ENCODE peak calls at places on chromosome 1, in six cellular contexts. X is foreskin fibroblast, L is left ventricle myocardium inferior, C is aorta, Q is AG09309, E is epithelial cell of esophagus. O is an unnamed sample.

GRCh38 chr1:3473381-3473844 is 18.9 kb downstream of the ARHGEF16 start:
- DNase-seq in X (peak; percentile 72), L (no peak), C (no peak), Q (peak; percentile 67), E (peak; percentile 93), O (no peak)

GRCh38 chr1:201543871-201544521 is 5.1 kb downstream of the NAV1 start:
- DNase-seq in X (no peak), L (no peak), C (no peak), Q (no peak), E (no peak), O (no peak)

GRCh38 chr1:24139846-24140425 is 3.0 kb downstream of the IL22RA1 start:
- DNase-seq in X (no peak), L (no peak), C (peak; percentile 22), Q (no peak), E (no peak), O (no peak)

GRCh38 chr1:217133958-217134856 is 411.0 kb upstream of the ESRRG start:
- DNase-seq in X (no peak), L (no peak), C (no peak), Q (no peak), E (peak; percentile 46), O (no peak)

GRCh38 chr1:181260271-181260670 is 171.8 kb downstream of the IER5 start:
- DNase-seq in X (no peak), L (no peak), C (no peak), Q (no peak), E (no peak), O (no peak)

GRCh38 chr1:81317191-81317590 is 483.5 kb upstream of the ADGRL2 start:
- DNase-seq in X (no peak), L (no peak), C (no peak), Q (no peak), E (no peak), O (no peak)

GRCh38 chr1:185453496-185454192 is 136.6 kb upstream of the IVNS1ABP start:
- DNase-seq in X (peak; percentile 45), L (no peak), C (no peak), Q (peak; percentile 50), E (peak; percentile 76), O (no peak)

GRCh38 chr1:63969461-63969893 is 195.7 kb downstream of the ROR1 start:
- DNase-seq in X (no peak), L (no peak), C (no peak), Q (no peak), E (peak; percentile 60), O (no peak)

GRCh38 chr1:184621262-184621661 is 133.4 kb downstream of the EDEM3 start:
- DNase-seq in X (no peak), L (no peak), C (no peak), Q (no peak), E (no peak), O (no peak)

GRCh38 chr1:47522890-47523811 is 85.3 kb downstream of the FOXD2 start:
- DNase-seq in X (no peak), L (no peak), C (no peak), Q (no peak), E (no peak), O (no peak)

GRCh38 chr1:160726114-160726497 is 12.9 kb upstream of the SLAMF7 start:
- DNase-seq in X (no peak), L (no peak), C (no peak), Q (no peak), E (peak; percentile 27), O (no peak)

GRCh38 chr1:243575070-243575469 is 275.0 kb downstream of the AKT3 start:
- DNase-seq in X (peak; percentile 28), L (no peak), C (no peak), Q (no peak), E (no peak), O (no peak)

GRCh38 chr1:243580984-243581383 is 269.1 kb downstream of the AKT3 start:
- DNase-seq in X (no peak), L (no peak), C (no peak), Q (no peak), E (no peak), O (no peak)

GRCh38 chr1:243582321-243582720 is 267.7 kb downstream of the AKT3 start:
- DNase-seq in X (no peak), L (no peak), C (no peak), Q (no peak), E (no peak), O (no peak)

GRCh38 chr1:243585982-243586381 is 264.1 kb downstream of the AKT3 start:
- DNase-seq in X (no peak), L (no peak), C (no peak), Q (no peak), E (no peak), O (no peak)

GRCh38 chr1:243580072-243580471 is 270.0 kb downstream of the AKT3 start:
- DNase-seq in X (no peak), L (no peak), C (no peak), Q (no peak), E (peak; percentile 8), O (no peak)
- H3K4me3 ChIP-seq in X (no peak overlapping the region), L (no peak overlapping the region), C (no peak overlapping the region), Q (no peak overlapping the region), E (no peak overlapping the region), O (no peak overlapping the region)

DNA sequence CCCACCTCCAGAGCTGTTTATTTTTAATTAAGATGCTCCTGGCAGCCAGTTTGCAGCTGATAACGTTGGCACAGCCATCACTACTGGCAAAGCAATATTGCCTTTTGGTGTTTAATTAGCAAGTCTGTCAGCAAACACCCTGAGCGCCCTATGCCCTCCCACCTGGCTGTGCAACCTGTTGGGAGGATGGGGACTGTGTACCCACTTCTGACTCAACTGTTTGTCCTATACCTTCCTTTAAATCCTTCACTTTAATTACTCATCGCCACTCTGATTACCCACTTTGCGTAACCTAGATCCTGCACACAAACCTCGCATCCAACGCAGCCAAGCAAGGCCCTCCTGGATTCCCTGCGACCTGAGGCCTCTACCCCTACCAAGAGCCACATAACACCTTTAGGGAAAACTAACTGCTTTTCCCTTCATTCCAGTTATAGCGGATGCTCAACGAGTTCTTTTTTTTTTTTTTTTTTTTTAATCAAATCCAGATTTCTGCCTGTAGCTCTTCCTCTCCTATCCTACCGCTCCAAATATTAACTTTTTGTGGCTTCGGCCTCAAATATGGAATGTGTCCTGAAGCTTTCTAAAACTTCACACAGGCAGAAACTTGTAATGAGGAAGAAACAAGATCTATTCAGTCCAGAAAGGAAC is 67.0 kb downstream of the BCAR3 start:
- DNase-seq in X (no peak), L (no peak), C (no peak), Q (no peak), E (peak; percentile 88), O (no peak)
- H3K4me3 ChIP-seq in X (no peak overlapping the region), L (peak overlapping the region; percentile 60), C (no peak overlapping the region), Q (no peak overlapping the region), E (no peak overlapping the region), O (no peak overlapping the region)

GRCh38 chr1:37752583-37753471 is 12.1 kb downstream of the EPHA10 start:
- DNase-seq in X (peak; percentile 10), L (no peak), C (no peak), Q (no peak), E (peak; percentile 20), O (peak; percentile 50)
- H3K4me3 ChIP-seq in X (no peak overlapping the region), L (peak overlapping the region; percentile 51), C (no peak overlapping the region), Q (no peak overlapping the region), E (no peak overlapping the region), O (peak overlapping the region; percentile 30)

GRCh38 chr1:86155061-86155806 is 1.3 kb downstream of the COL24A1 start:
- DNase-seq in X (no peak), L (peak; percentile 22), C (peak; percentile 77), Q (no peak), E (peak; percentile 13), O (peak; percentile 9)

GRCh38 chr1:86159800-86160199 is 3.2 kb upstream of the COL24A1 start:
- DNase-seq in X (no peak), L (no peak), C (no peak), Q (no peak), E (no peak), O (no peak)

GRCh38 chr1:86155807-86156561 is 588 bp downstream of the COL24A1 start:
- DNase-seq in X (peak; percentile 50), L (peak; percentile 32), C (peak; percentile 77), Q (no peak), E (peak; percentile 16), O (peak; percentile 4)

GRCh38 chr1:86154581-86155060 is 2.0 kb downstream of the COL24A1 start:
- DNase-seq in X (peak; percentile 68), L (no peak), C (no peak), Q (peak; percentile 73), E (peak; percentile 54), O (no peak)

DNA sequence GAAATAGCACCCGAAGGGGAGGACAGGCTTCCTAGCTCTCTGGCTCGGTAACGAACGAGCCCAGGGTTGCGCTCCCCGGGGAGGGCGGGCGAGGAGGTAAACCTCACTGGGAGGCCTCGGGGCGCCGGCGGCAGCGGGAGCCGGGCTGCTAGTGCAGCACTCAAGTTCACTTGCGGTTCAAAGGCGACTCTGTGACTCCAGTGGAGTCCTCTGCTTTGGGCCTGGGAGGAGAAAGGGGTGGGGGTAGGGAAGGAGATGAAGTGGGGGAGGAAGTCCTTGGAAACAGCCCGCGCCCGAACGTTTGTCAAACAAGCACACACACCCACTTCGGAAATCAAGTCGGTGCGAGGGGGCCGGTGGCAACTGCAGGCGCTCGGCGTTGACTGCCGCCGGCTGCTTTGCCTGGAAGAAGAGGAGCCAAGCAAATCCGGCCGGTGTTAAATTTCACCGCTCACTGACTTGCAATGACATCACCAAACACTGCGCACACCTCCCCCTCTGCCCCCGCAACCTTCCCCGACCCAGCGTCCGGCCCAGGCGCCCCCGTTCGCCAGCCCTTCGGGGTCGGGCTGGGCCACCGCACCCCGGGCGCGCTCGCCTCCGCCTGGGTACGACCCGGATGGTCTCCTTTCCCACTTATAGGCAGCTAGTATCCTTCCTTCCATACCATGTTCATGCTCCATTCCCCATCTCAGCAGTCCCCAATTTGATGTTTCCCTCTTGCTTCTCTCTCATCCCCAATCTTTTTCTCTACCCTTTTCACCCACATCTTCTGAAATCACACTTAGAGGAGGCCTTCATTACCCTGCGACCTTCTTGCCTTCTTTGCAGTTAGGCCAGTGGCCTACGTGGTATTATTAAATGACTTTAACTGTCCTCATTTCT is at the start of gene COL24A1:
- DNase-seq in X (peak; percentile 47), L (peak; percentile 44), C (peak; percentile 80), Q (no peak), E (peak; percentile 53), O (peak; percentile 18)
- H3K4me3 ChIP-seq in X (peak within 1 kb of the TSS; percentile 51), L (peak within 1 kb of the TSS; percentile 61), C (peak within 1 kb of the TSS; percentile 8), Q (peak within 1 kb of the TSS; percentile 46), E (peak within 1 kb of the TSS; percentile 19), O (no peak within 1 kb of the TSS)

GRCh38 chr1:21634481-21635137 is 34.5 kb downstream of the RAP1GAP start:
- DNase-seq in X (no peak), L (no peak), C (no peak), Q (no peak), E (no peak), O (no peak)
- H3K4me3 ChIP-seq in X (no peak overlapping the region), L (no peak overlapping the region), C (no peak overlapping the region), Q (no peak overlapping the region), E (no peak overlapping the region), O (no peak overlapping the region)

DNA sequence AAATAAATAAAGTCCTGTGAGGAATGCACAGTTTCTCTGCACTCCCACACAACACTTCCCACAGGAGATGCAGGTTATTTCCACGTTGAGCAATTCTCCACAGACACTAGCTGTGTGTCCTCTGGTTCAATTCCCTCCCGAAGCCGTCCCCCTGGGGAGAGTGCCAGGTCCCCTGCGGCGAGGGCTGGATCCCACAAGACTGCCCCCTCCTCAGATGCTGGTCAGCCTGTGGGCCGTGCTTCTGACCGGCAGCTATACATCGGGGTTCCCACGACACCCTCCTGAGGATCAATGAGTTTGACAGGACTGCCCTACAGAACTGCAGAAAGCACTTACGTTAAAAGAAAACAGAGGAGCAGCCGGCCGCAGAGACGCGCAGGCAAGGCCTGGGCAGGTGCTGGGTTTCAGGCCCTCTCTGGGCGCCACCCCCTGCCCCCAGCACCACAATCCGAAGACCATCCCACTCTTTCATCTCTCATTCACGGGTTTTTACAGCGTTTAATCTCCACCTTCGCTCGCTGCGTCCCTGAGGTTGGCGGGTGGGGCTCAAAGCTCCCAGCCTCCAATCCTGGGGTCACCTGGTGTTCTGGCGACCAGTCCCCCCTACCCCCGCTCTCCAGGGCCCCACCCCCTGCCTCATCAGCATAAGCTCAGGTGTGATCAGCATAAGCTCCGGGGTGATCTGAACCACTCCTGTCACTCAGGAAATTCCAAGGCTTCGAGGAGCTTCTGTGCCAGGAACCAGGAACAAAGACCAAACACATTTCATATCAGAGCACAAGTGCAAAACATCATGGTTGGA is 9.3 kb downstream of the SLC35E2B start:
- DNase-seq in X (no peak), L (no peak), C (no peak), Q (no peak), E (no peak), O (no peak)
- H3K4me3 ChIP-seq in X (no peak overlapping the region), L (no peak overlapping the region), C (no peak overlapping the region), Q (no peak overlapping the region), E (no peak overlapping the region), O (no peak overlapping the region)

O was measured in GM06990.